ENCODE peak calls at places on chromosomes 11 and 22, in five cellular contexts. T is fibroblast of lung, G is mesenchymal stem cell, X is H1, Y is neuronal stem cell. U is an unnamed sample. For H3K4me1, the result is how much of the 10 kb centered on the place peaks cover.

GRCh38 chr22:33302049-33302545 is 243.9 kb upstream of the SYN3 start:
- DNase-seq in X (peak), Y (peak), G (peak), T (peak), U (peak)

GRCh38 chr11:119144825-119145476 is 3.9 kb upstream of the ABCG4 start:
- DNase-seq in X (peak), T (peak), G (peak), Y (peak), U (peak)

GRCh38 chr22:49991907-49992533 is 20.5 kb downstream of the IL17REL start:
- DNase-seq in Y (no peak), X (no peak), T (no peak), G (no peak), U (no peak)

GRCh38 chr22:46654426-46654825 is 34.2 kb downstream of the GRAMD4 start:
- DNase-seq in G (no peak), T (no peak), X (no peak), Y (no peak), U (no peak)

GRCh38 chr11:104352036-104352435 is 188.1 kb upstream of the PDGFD start:
- DNase-seq in X (no peak), G (no peak), T (no peak), Y (no peak), U (no peak)

GRCh38 chr11:116109228-116109627 is 605.0 kb upstream of the CADM1 start:
- DNase-seq in Y (no peak), G (peak), X (no peak), T (peak), U (no peak)

GRCh38 chr11:60657880-60658279 is 41.5 kb upstream of the MS4A8 start:
- DNase-seq in T (no peak), Y (no peak), X (no peak), G (no peak), U (no peak)

GRCh38 chr11:34632105-34632780 is 11.3 kb downstream of the EHF start:
- DNase-seq in G (no peak), X (no peak), T (no peak), Y (peak), U (peak)

GRCh38 chr22:45452565-45453449 is 39.3 kb downstream of the RIBC2 start:
- DNase-seq in Y (no peak), X (no peak), T (peak), G (no peak), U (peak)

GRCh38 chr11:10317281-10317755 is 12.4 kb downstream of the ADM start:
- DNase-seq in Y (peak), T (no peak), G (no peak), X (no peak), U (peak)

GRCh38 chr22:21707677-21708076 is 27.9 kb downstream of the YPEL1 start:
- DNase-seq in G (no peak), X (no peak), T (no peak), Y (no peak), U (peak)

GRCh38 chr11:2266586-2267305 is 3.6 kb downstream of the ASCL2 start:
- DNase-seq in G (no peak), Y (no peak), T (no peak), X (no peak), U (no peak)

GRCh38 chr11:6459049-6459448 is 14.7 kb downstream of the TRIM3 start:
- DNase-seq in G (no peak), Y (no peak), T (no peak), X (no peak), U (no peak)

GRCh38 chr22:46546466-46547178 is 9.2 kb upstream of the CELSR1 start:
- DNase-seq in Y (no peak), T (peak), G (peak), X (no peak), U (peak)

GRCh38 chr22:27482414-27482813 is 319.1 kb downstream of the MN1 start:
- DNase-seq in T (no peak), X (no peak), G (no peak), Y (no peak), U (no peak)

GRCh38 chr11:27910186-27910941 is 197.6 kb downstream of the KIF18A start:
- DNase-seq in Y (no peak), G (peak), T (peak), X (no peak), U (peak)

GRCh38 chr11:124595302-124595701 is 15.9 kb upstream of the PANX3 start:
- DNase-seq in X (no peak), T (no peak), Y (no peak), G (no peak), U (no peak)

GRCh38 chr22:40128989-40129388 is 48.7 kb upstream of the TNRC6B start:
- DNase-seq in G (no peak), T (no peak), X (no peak), Y (no peak), U (no peak)

GRCh38 chr11:76603202-76603601 is 67.3 kb downstream of the LRRC32 start:
- DNase-seq in Y (no peak), G (no peak), T (no peak), X (peak), U (no peak)

DNA sequence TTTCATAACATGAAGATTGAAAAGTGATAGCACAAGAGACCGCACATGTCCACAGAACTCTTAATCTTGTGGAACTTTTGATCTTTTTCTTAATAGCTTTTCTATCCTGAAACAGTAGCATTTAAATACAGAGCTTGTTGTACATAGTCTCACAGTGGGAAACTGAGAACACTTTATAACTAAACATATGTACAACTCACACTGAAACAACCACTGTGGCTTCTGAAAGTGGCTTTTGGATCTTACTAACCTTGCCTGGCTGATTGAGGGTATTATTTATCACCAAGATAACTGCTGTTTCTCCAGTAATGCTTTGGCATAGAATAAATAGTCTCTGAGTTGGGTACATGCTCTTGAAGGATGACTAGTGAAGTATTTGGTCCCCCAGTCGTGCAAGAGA is 10.2 kb downstream of the BARX2 start:
- DNase-seq in T (no peak), G (no peak), X (no peak), Y (no peak), U (no peak)
- H3K4me1 ChIP-seq in T (under half), G (under half), X (under half), Y (under half), U (under half)

GRCh38 chr11:117825538-117826359 is 1.2 kb upstream of the FXYD2 start:
- DNase-seq in Y (no peak), T (no peak), X (no peak), G (no peak), U (no peak)
- H3K4me3 ChIP-seq in Y (no peak), T (no peak), X (no peak), G (no peak), U (no peak)

GRCh38 chr11:46745328-46745727 is 26.3 kb downstream of the F2 start:
- DNase-seq in T (no peak), X (no peak), G (no peak), Y (no peak), U (no peak)
- H3K9ac ChIP-seq in T (no peak), X (no peak), G (no peak), Y (no peak), U (no peak)

DNA sequence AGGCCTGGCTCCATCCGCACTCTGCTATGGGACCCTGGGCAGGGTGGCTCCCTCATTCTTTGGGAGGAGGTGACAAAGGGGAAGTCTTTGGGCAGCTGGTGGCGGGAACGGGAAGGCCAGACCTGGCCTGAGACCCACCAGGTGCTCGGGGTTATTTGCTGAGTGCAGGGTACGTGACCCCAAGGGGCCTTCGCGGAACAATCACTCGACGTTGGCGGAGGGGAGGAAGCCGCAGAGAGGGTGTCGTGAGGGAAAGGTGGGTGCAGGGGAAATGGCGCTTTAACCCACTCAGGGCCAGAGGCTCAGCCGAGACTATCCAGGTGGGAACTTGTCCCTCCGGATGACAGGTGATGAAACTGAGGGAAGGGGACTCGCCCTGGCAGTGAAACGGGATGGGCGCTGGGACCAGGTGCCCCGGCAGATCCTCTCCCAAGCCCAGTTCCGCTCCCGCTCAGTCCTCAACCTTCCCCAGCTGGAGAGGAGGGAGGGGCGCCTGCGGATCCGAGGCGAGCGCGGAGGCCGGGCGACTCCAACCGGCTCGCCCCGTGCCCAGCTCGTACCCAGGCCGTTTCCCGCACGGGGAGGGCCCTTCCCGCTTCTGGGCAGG is 911 bp downstream of the A4GALT start:
- DNase-seq in G (peak), T (no peak), Y (no peak), X (no peak), U (no peak)
- H3K4me1 ChIP-seq in G (under half), T (under half), Y (under half), X (under half), U (under half)

GRCh38 chr11:63574856-63575602 is 11.8 kb upstream of the PLAAT2 start:
- DNase-seq in Y (no peak), X (no peak), T (peak), G (no peak), U (no peak)
- H3K4me3 ChIP-seq in Y (no peak), X (no peak), T (peak), G (no peak), U (peak)